ENCODE peak calls at places on chromosome 9, in six cellular contexts. R, S, G, F, H and M are unnamed samples. For H3K36me3, the result is how much of the 10 kb centered on the place peaks cover.

GRCh38 chr9:107954303-107954702 is 464.7 kb upstream of the KLF4 start:
- DNase-seq in F (no peak), H (no peak), G (no peak), S (no peak), R (peak), M (no peak)

GRCh38 chr9:70983723-70984280 is 137.6 kb downstream of the TRPM3 start:
- DNase-seq in G (no peak), S (no peak), F (no peak), R (no peak), H (no peak), M (no peak)

GRCh38 chr9:134434896-134435506 is 108.7 kb downstream of the RXRA start:
- DNase-seq in S (peak), F (no peak), H (peak), G (peak), R (peak), M (peak)

GRCh38 chr9:127572961-127573727 is 38.9 kb upstream of the STXBP1 start:
- DNase-seq in S (no peak), R (no peak), F (no peak), H (no peak), G (no peak), M (no peak)

GRCh38 chr9:37574241-37574721 is 1.9 kb downstream of the FBXO10 start:
- DNase-seq in G (no peak), F (no peak), H (no peak), R (no peak), S (no peak), M (no peak)

GRCh38 chr9:127595606-127596005 is 16.5 kb upstream of the STXBP1 start:
- DNase-seq in R (no peak), G (no peak), H (no peak), F (no peak), S (no peak), M (no peak)

GRCh38 chr9:130872912-130873503 is 23.6 kb downstream of the QRFP start:
- DNase-seq in R (peak), F (no peak), S (no peak), H (no peak), G (peak), M (no peak)

GRCh38 chr9:81517954-81518353 is 171.4 kb downstream of the TLE1 start:
- DNase-seq in F (no peak), S (no peak), H (no peak), R (no peak), G (no peak), M (no peak)

GRCh38 chr9:128048663-128049062 is 18.5 kb downstream of the NAIF1 start:
- DNase-seq in G (no peak), F (no peak), R (no peak), S (no peak), H (no peak), M (no peak)

GRCh38 chr9:16516887-16517286 is 353.6 kb downstream of the BNC2 start:
- DNase-seq in F (no peak), S (no peak), R (no peak), H (no peak), G (no peak), M (no peak)

GRCh38 chr9:27499481-27499880 is 24.6 kb upstream of the IFNK start:
- DNase-seq in F (no peak), R (no peak), H (peak), G (no peak), S (no peak), M (peak)

GRCh38 chr9:95518026-95518425 is 1.3 kb upstream of the PTCH1 start:
- DNase-seq in R (no peak), H (no peak), F (no peak), S (no peak), G (no peak), M (no peak)

GRCh38 chr9:89185980-89186379 is 7.4 kb upstream of the SHC3 start:
- DNase-seq in G (no peak), R (no peak), F (no peak), H (no peak), S (peak), M (no peak)

GRCh38 chr9:99878651-99879050 is 27.8 kb upstream of the STX17 start:
- DNase-seq in G (no peak), F (no peak), R (no peak), S (no peak), H (no peak), M (no peak)

GRCh38 chr9:19768798-19769197 is 20.0 kb downstream of the SLC24A2 start:
- DNase-seq in H (peak), S (no peak), G (no peak), F (no peak), R (no peak), M (no peak)

GRCh38 chr9:79020266-79020665 is 551.5 kb upstream of the TLE4 start:
- DNase-seq in G (no peak), S (no peak), R (no peak), F (no peak), H (no peak), M (no peak)

GRCh38 chr9:33117816-33118215 is 41.3 kb upstream of the SMU1 start:
- DNase-seq in G (peak), H (no peak), F (no peak), S (no peak), R (no peak), M (no peak)

GRCh38 chr9:35669331-35670145 is 4.2 kb upstream of the CA9 start:
- DNase-seq in S (no peak), G (peak), R (no peak), F (no peak), H (peak), M (no peak)

GRCh38 chr9:98726735-98727134 is 18.0 kb upstream of the GABBR2 start:
- DNase-seq in H (no peak), S (no peak), F (no peak), R (peak), G (no peak), M (no peak)

GRCh38 chr9:129885670-129886106 is 50.4 kb downstream of the USP20 start:
- DNase-seq in F (peak), G (peak), H (peak), S (peak), R (peak), M (peak)

GRCh38 chr9:5269249-5269715 is 35.2 kb downstream of the RLN2 start:
- DNase-seq in G (no peak), F (no peak), H (peak), R (no peak), S (peak), M (peak)

GRCh38 chr9:134188421-134189166 is 24.2 kb upstream of the RNU6ATAC start:
- DNase-seq in H (no peak), S (no peak), G (peak), F (peak), R (peak), M (no peak)

GRCh38 chr9:81748091-81748490 is 58.7 kb upstream of the TLE1 start:
- DNase-seq in F (no peak), S (no peak), G (no peak), R (no peak), H (no peak), M (no peak)

GRCh38 chr9:110847661-110848060 is 179.1 kb downstream of the MUSK start:
- DNase-seq in H (no peak), S (no peak), F (no peak), R (no peak), G (no peak), M (no peak)

GRCh38 chr9:128034821-128035764 is 32.0 kb downstream of the NAIF1 start:
- DNase-seq in H (peak), F (peak), S (peak), R (peak), G (peak), M (peak)

GRCh38 chr9:89878687-89879086 is 273.9 kb downstream of the GADD45G start:
- DNase-seq in G (peak), F (no peak), H (no peak), S (no peak), R (peak), M (no peak)

GRCh38 chr9:125805057-125805456 is 57.9 kb downstream of the PBX3 start:
- DNase-seq in H (no peak), F (no peak), R (no peak), G (no peak), S (no peak), M (no peak)

GRCh38 chr9:130287736-130288135 is 22.2 kb downstream of the HMCN2 start:
- DNase-seq in G (no peak), S (peak), F (no peak), H (no peak), R (no peak), M (no peak)

GRCh38 chr9:112005939-112006338 is 109.3 kb downstream of the UGCG start:
- DNase-seq in S (no peak), R (no peak), F (no peak), H (no peak), G (no peak), M (no peak)

GRCh38 chr9:77417570-77417969 is 230.6 kb downstream of the GNA14 start:
- DNase-seq in H (no peak), S (no peak), F (no peak), G (no peak), R (no peak), M (no peak)

GRCh38 chr9:94159069-94159915 is 75.0 kb downstream of the PTPDC1 start:
- DNase-seq in F (no peak), G (no peak), H (no peak), R (peak), S (no peak), M (no peak)

GRCh38 chr9:86632537-86632936 is 278.3 kb upstream of the TUT7 start:
- DNase-seq in F (no peak), H (no peak), G (no peak), S (no peak), R (no peak), M (no peak)

GRCh38 chr9:109085510-109085909 is 34.2 kb downstream of the TMEM245 start:
- DNase-seq in G (no peak), F (no peak), S (no peak), H (no peak), R (no peak), M (no peak)

GRCh38 chr9:109086221-109086620 is 33.5 kb downstream of the TMEM245 start:
- DNase-seq in G (no peak), S (no peak), R (no peak), H (peak), F (no peak), M (no peak)

GRCh38 chr9:109083141-109083540 is 36.6 kb downstream of the TMEM245 start:
- DNase-seq in F (no peak), H (no peak), S (no peak), R (no peak), G (no peak), M (no peak)

GRCh38 chr9:109082091-109082620 is 37.6 kb downstream of the TMEM245 start:
- DNase-seq in R (no peak), F (no peak), S (no peak), G (no peak), H (no peak), M (no peak)

DNA sequence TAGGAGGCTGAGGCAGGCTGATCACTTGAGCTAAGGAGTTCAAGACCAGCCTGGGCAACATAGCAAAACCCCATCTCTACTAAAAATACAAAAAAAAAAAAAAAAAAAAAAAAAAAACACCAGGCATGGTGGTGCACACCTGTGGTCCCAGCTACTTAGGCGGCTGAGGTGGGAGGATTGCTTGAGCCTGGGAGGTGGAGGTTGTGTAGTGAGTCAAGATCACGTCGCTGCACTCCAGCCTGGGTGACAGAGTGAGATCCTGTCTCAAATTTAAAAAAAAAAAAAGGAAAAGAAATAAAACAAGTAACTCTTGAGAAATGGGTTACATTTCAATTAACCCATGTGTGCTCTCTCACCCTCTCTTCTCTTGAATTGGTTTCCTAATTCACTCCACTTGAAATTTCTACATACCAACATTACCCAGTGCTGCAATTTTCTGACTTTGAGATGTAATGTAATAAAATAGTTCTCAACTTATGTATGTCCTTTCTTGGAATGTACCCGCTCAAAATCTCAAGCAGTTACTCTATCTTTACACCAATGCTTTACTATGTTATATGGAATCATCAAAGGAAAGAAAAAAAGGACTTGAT is 35.8 kb downstream of the TMEM245 start:
- DNase-seq in H (no peak), R (no peak), G (no peak), F (no peak), S (no peak), M (no peak)
- H3K36me3 ChIP-seq in H (under half), R (under half), G (under half), F (under half), S (under half), M (under half)

GRCh38 chr9:114363424-114363823 is 24.4 kb downstream of the AKNA start:
- DNase-seq in R (no peak), S (no peak), G (no peak), F (no peak), H (no peak), M (no peak)

GRCh38 chr9:114365194-114365593 is 22.6 kb downstream of the AKNA start:
- DNase-seq in G (no peak), H (no peak), F (no peak), S (no peak), R (no peak), M (no peak)

GRCh38 chr9:114364123-114364522 is 23.7 kb downstream of the AKNA start:
- DNase-seq in S (no peak), R (no peak), G (no peak), F (no peak), H (peak), M (peak)

GRCh38 chr9:114366334-114367128 is 21.3 kb downstream of the AKNA start:
- DNase-seq in F (peak), R (peak), H (peak), S (no peak), G (no peak), M (peak)

DNA sequence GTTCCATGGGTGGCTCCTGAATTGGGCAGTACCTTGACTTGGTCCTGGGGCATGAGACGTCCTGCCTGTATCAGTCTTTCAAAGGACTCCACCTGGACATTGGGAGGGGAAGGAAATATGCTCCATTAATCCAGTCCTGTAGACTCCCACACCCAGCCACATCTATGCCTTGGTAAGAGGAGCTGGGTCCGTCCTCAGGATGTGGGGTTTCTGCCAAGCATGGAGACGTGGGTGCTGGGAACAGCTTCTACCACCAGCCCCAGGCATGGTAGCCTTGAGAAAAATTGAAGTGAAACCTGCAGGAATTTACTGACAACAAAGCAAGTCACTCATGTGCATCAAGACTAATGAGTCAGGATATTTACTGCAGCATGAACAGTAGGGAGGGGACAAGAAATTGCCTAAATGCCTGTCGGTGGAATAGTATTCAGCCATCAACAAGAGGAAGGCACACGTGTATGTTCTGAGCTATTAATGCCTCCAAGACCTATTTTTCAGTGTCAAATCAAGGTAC is 23.2 kb downstream of the AKNA start:
- DNase-seq in H (peak), G (no peak), F (no peak), R (peak), S (no peak), M (peak)
- H3K36me3 ChIP-seq in H (under half), G (half or more), F (half or more), R (half or more), S (under half), M (under half)

DNA sequence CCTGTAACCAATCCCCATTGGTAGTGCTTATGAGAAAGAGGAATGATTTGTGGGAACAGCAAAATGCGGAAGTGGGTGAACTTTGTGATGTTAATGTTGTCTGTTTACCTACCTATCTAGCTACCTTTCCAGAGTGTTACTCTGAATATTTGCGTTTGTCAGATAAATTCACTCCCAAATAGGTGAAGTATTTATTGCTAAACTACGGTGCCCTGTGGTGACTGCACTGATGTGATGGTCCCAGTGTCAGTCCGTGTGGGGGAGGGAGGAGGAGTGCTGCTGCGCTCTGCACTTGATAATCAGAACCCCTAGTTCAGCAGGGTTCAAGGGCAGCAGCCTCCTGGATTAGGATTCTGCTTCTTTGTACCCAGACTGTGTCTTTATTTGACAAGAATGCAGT is 55.3 kb downstream of the TJP2 start:
- DNase-seq in S (no peak), F (no peak), H (no peak), R (no peak), G (no peak), M (no peak)
- H3K36me3 ChIP-seq in S (half or more), F (under half), H (under half), R (under half), G (under half), M (under half)

DNA sequence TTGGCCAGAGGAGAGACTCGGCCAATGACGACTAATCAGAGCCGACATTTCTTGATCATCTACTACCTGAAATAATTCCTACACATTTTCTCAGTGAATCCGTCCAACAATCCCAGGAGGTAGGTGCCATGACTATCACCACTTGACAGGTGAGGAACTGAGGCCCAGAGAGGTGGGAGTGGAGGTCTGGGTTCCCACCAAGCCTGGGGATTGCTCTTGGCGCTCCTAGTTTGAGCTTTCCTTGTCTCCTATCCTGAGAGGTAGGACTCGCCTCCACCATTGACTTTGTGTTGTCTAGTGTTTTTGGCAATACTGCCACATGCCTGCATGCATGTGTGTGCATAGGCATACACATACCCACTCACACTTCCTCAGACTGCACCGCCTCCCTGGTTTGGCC is 6.3 kb upstream of the NTNG2 start:
- DNase-seq in G (no peak), F (no peak), H (no peak), R (no peak), S (no peak), M (no peak)
- H3K36me3 ChIP-seq in G (under half), F (under half), H (under half), R (under half), S (under half), M (under half)

GRCh38 chr9:136268776-136269175 is 23.2 kb upstream of the QSOX2 start:
- DNase-seq in G (no peak), R (no peak), H (no peak), F (no peak), S (peak), M (no peak)
- H3K36me3 ChIP-seq in G (under half), R (under half), H (under half), F (under half), S (under half), M (under half)

GRCh38 chr9:18666348-18666747 is 192.4 kb downstream of the ADAMTSL1 start:
- DNase-seq in H (peak), G (no peak), R (no peak), S (no peak), F (no peak), M (no peak)

GRCh38 chr9:18658764-18659705 is 185.1 kb downstream of the ADAMTSL1 start:
- DNase-seq in G (no peak), R (no peak), F (no peak), H (peak), S (no peak), M (peak)

GRCh38 chr9:18665947-18666346 is 192.0 kb downstream of the ADAMTSL1 start:
- DNase-seq in R (no peak), G (no peak), F (no peak), S (no peak), H (no peak), M (no peak)

GRCh38 chr9:18666987-18667772 is 193.2 kb downstream of the ADAMTSL1 start:
- DNase-seq in F (no peak), H (peak), R (no peak), S (no peak), G (no peak), M (no peak)

DNA sequence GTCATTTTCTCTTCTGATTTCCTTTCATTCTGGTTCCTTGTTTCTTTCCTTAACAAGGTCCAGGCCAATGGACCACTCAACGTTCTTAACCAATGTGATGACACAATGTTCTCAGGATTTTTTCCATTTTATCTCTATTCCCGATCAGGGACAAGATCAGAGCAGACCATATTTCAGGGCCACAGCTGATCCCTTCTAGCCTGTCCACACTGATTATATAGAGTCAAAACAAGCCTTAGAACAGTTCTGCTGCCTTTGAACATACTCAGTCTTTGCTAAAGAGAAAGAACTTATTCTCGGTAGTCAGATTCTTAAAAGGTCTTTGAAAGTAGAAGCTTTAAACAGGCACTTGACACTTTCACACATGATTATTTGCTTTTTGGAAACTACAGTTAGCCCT is 188.4 kb downstream of the ADAMTSL1 start:
- DNase-seq in G (no peak), S (peak), R (no peak), F (no peak), H (no peak), M (no peak)
- H3K36me3 ChIP-seq in G (under half), S (under half), R (under half), F (under half), H (under half), M (under half)

GRCh38 chr9:122244349-122244748 is 15.6 kb upstream of the LHX6 start:
- DNase-seq in R (no peak), F (no peak), H (no peak), G (no peak), S (no peak), M (no peak)
- H3K36me3 ChIP-seq in R (half or more), F (under half), H (under half), G (half or more), S (half or more), M (under half)

GRCh38 chr9:97682242-97682641 is 14.9 kb downstream of the XPA start:
- DNase-seq in F (no peak), R (no peak), G (no peak), H (no peak), S (no peak), M (no peak)
- H3K36me3 ChIP-seq in F (under half), R (under half), G (under half), H (under half), S (half or more), M (under half)